ENCODE peak calls at places on chromosomes 4 and X, in ten cellular contexts. Q is A549; M is thoracic aorta; G is CD4-positive, alpha-beta memory T cell; R is tibial artery; O is CD8-positive, alpha-beta T cell; C is left ventricle myocardium inferior; Y is fibroblast of lung; T is naive thymus-derived CD4-positive, alpha-beta T cell; B is colonic mucosa. D is an unnamed sample.

GRCh38 chr4:176185068-176185467 is 10.3 kb downstream of the SPATA4 start:
- DNase-seq in R (no peak), Y (peak; percentile 76), O (no peak), C (no peak), B (no peak), M (no peak), Q (no peak), T (no peak), G (no peak), D (no peak)

GRCh38 chr4:8648816-8649630 is 56.5 kb downstream of the CPZ start:
- DNase-seq in O (no peak), Y (no peak), B (no peak), C (no peak), T (no peak), Q (no peak), R (peak; percentile 46), G (no peak), M (no peak), D (no peak)

GRCh38 chr4:150363721-150364688 is 217.9 kb upstream of the MAB21L2 start:
- DNase-seq in C (no peak), Q (no peak), Y (peak; percentile 75), M (no peak), O (no peak), B (no peak), T (no peak), G (no peak), R (no peak), D (no peak)

GRCh38 chr4:186297013-186297645 is 31.1 kb downstream of the F11 start:
- DNase-seq in R (no peak), Q (peak; percentile 23), T (peak; percentile 20), Y (peak; percentile 36), M (no peak), O (no peak), B (no peak), C (no peak), G (no peak), D (peak; percentile 46)

GRCh38 chr4:146472404-146472803 is 49.3 kb downstream of the SLC10A7 start:
- DNase-seq in R (no peak), B (no peak), G (no peak), T (no peak), M (no peak), Y (no peak), C (no peak), Q (no peak), O (no peak), D (no peak)

GRCh38 chr4:122548452-122548851 is 72.4 kb downstream of the IL21 start:
- DNase-seq in C (no peak), R (no peak), B (no peak), Q (no peak), M (no peak), O (no peak), Y (peak; percentile 80), T (no peak), G (no peak), D (no peak)

GRCh38 chr4:2734618-2735017 is 21.5 kb downstream of the TNIP2 start:
- DNase-seq in Q (no peak), M (no peak), C (no peak), R (no peak), Y (no peak), O (no peak), G (no peak), B (no peak), T (no peak), D (no peak)

GRCh38 chr4:30208731-30209435 is 511.3 kb upstream of the PCDH7 start:
- DNase-seq in T (no peak), Q (no peak), R (no peak), C (no peak), B (no peak), Y (peak; percentile 48), O (no peak), M (no peak), G (no peak), D (peak; percentile 42)

GRCh38 chrX:103585421-103586313 is at the start of gene TCEAL4:
- DNase-seq in Y (peak; percentile 12), G (no peak), Q (peak; percentile 54), C (peak; percentile 56), B (peak; percentile 62), M (no peak), O (peak; percentile 38), R (peak; percentile 82), T (peak; percentile 10), D (peak; percentile 18)

GRCh38 chrX:46627700-46628405 is 54.3 kb downstream of the CHST7 start:
- DNase-seq in G (peak; percentile 33), O (no peak), Y (no peak), R (no peak), Q (no peak), C (no peak), M (no peak), T (no peak), B (no peak), D (no peak)

GRCh38 chr4:73698217-73698616 is 42.2 kb upstream of the CXCL8 start:
- DNase-seq in Q (no peak), T (no peak), G (no peak), B (no peak), R (no peak), O (no peak), Y (peak; percentile 83), M (no peak), C (no peak), D (peak; percentile 42)

GRCh38 chr4:6332042-6332668 is 62.5 kb downstream of the WFS1 start:
- DNase-seq in B (no peak), Y (no peak), T (no peak), C (no peak), M (no peak), O (peak; percentile 25), Q (peak; percentile 13), R (no peak), G (no peak), D (peak; percentile 36)

GRCh38 chrX:143082537-143082936 is 56.8 kb downstream of the SPANXN4 start:
- DNase-seq in Y (no peak), O (no peak), Q (no peak), T (no peak), C (no peak), R (no peak), M (no peak), G (no peak), B (no peak), D (no peak)

GRCh38 chr4:157172011-157172410 is 48.5 kb upstream of the GRIA2 start:
- DNase-seq in Y (peak; percentile 23), T (no peak), B (no peak), R (no peak), O (no peak), M (no peak), G (no peak), C (no peak), Q (no peak), D (no peak)

GRCh38 chr4:100486496-100486895 is 31.3 kb downstream of the EMCN start:
- DNase-seq in M (no peak), G (no peak), R (no peak), C (no peak), B (no peak), O (no peak), Y (no peak), Q (no peak), T (no peak), D (no peak)

GRCh38 chr4:125368684-125369083 is 53.9 kb downstream of the FAT4 start:
- DNase-seq in O (no peak), R (no peak), G (no peak), Y (peak; percentile 89), C (no peak), T (no peak), Q (no peak), M (no peak), B (no peak), D (peak; percentile 67)
- H3K4me3 ChIP-seq in O (no peak overlapping the region), R (peak overlapping the region; percentile 44), G (no peak overlapping the region), Y (peak overlapping the region; percentile 47), C (peak overlapping the region; percentile 57), T (no peak overlapping the region), Q (no peak overlapping the region), M (peak overlapping the region; percentile 64), B (no peak overlapping the region), D (peak overlapping the region; percentile 23)

DNA sequence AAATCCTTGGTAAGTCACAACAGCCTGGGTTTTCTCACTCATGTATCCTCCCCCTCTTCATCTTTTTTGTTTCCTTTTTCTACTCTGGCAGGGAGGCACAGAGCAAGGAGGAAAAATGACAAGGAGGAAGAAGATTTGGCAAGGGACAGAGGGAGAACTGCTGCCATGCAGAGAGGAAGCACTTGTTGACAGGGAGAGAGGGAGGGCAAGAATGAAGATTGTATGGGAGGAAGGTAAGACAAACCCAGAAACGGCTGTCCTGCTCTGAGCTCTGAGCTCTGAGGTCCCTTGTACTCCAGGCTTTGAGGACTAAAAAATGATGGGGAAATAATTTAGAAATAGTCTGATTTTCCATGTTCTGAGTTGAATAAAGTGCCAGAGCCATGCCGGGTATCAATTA is 123.9 kb downstream of the DCHS2 start:
- DNase-seq in Q (no peak), R (no peak), T (no peak), O (no peak), G (no peak), C (no peak), B (no peak), M (no peak), Y (no peak), D (no peak)
- H3K27ac ChIP-seq in Q (no peak overlapping the region), R (no peak overlapping the region), T (no peak overlapping the region), O (no peak overlapping the region), G (no peak overlapping the region), C (no peak overlapping the region), B (no peak overlapping the region), M (no peak overlapping the region), Y (no peak overlapping the region), D (no peak overlapping the region)

GRCh38 chr4:174467107-174467506 is 55.2 kb downstream of the HPGD start:
- DNase-seq in Y (peak; percentile 14), M (no peak), B (no peak), G (no peak), O (no peak), Q (no peak), T (no peak), R (no peak), C (no peak), D (peak; percentile 10)
- H3K4me1 ChIP-seq in Y (no peaks in the 10 kb centered on the region), M (no peaks in the 10 kb centered on the region), B (no peaks in the 10 kb centered on the region), G (no peaks in the 10 kb centered on the region), O (no peaks in the 10 kb centered on the region), Q (peaks cover 12% of the 10 kb centered on the region), T (no peaks in the 10 kb centered on the region), R (no peaks in the 10 kb centered on the region), C (no peaks in the 10 kb centered on the region), D (peaks cover 4% of the 10 kb centered on the region)

GRCh38 chr4:153347117-153347516 is 2.6 kb downstream of the MND1 start:
- DNase-seq in M (no peak), T (no peak), Y (no peak), G (no peak), Q (no peak), O (no peak), B (no peak), C (no peak), R (no peak), D (no peak)

GRCh38 chr4:153348006-153348405 is 3.5 kb downstream of the MND1 start:
- DNase-seq in M (no peak), B (no peak), T (no peak), O (no peak), Q (no peak), G (no peak), Y (peak; percentile 74), C (no peak), R (no peak), D (no peak)

GRCh38 chr4:153345011-153345981 is 808 bp downstream of the MND1 start:
- DNase-seq in T (peak; percentile 50), G (peak; percentile 53), Q (peak; percentile 17), O (peak; percentile 44), B (peak; percentile 54), M (no peak), Y (peak; percentile 61), C (no peak), R (peak; percentile 72), D (peak; percentile 85)

GRCh38 chr4:153346031-153346430 is 1.5 kb downstream of the MND1 start:
- DNase-seq in C (no peak), O (no peak), R (no peak), Y (no peak), Q (no peak), B (no peak), M (no peak), G (no peak), T (no peak), D (no peak)

GRCh38 chr4:153346563-153346962 is 2.1 kb downstream of the MND1 start:
- DNase-seq in Q (no peak), R (no peak), B (no peak), O (no peak), T (no peak), M (no peak), Y (no peak), G (no peak), C (no peak), D (no peak)
- H3K4me3 ChIP-seq in Q (no peak overlapping the region), R (no peak overlapping the region), B (no peak overlapping the region), O (no peak overlapping the region), T (no peak overlapping the region), M (no peak overlapping the region), Y (no peak overlapping the region), G (no peak overlapping the region), C (no peak overlapping the region), D (no peak overlapping the region)

D was measured in SJSA1.